ENCODE peak calls at places on chromosomes 12 and 14, in nine cellular contexts. V, Q, C, Y, F, N, M, E and H are unnamed samples.

GRCh38 chr12:93896962-93897361 is 219.8 kb downstream of the CRADD start:
- DNase-seq in V (no peak), Q (no peak), C (no peak), Y (no peak), F (no peak), N (no peak), M (no peak), E (no peak), H (no peak)

GRCh38 chr14:91873476-91874265 is 6.3 kb upstream of the TC2N start:
- DNase-seq in V (peak; percentile 36), Q (no peak), C (no peak), Y (no peak), F (peak; percentile 42), N (no peak), M (no peak), E (no peak), H (no peak)

GRCh38 chr12:54680374-54680773 is 32.2 kb upstream of the DCD start:
- DNase-seq in V (no peak), Q (no peak), C (no peak), Y (peak; percentile 39), F (peak; percentile 23), N (no peak), M (no peak), E (no peak), H (no peak)

GRCh38 chr12:107493135-107493494 is 192.5 kb upstream of the PWP1 start:
- DNase-seq in V (no peak), Q (no peak), C (no peak), Y (no peak), F (no peak), N (no peak), M (no peak), E (no peak), H (no peak)

GRCh38 chr12:31206038-31206670 is 119.8 kb downstream of the SINHCAF start:
- DNase-seq in V (peak; percentile 84), Q (no peak), C (peak; percentile 92), Y (no peak), F (no peak), N (no peak), M (no peak), E (no peak), H (no peak)

GRCh38 chr14:50839048-50839447 is 8.1 kb upstream of the NIN start:
- DNase-seq in V (no peak), Q (no peak), C (no peak), Y (no peak), F (no peak), N (no peak), M (no peak), E (no peak), H (no peak)

GRCh38 chr12:57404966-57405640 is 25.7 kb downstream of the R3HDM2 start:
- DNase-seq in V (no peak), Q (no peak), C (no peak), Y (no peak), F (no peak), N (no peak), M (no peak), E (no peak), H (no peak)

GRCh38 chr12:111570090-111570961 is 28.8 kb downstream of the ATXN2 start:
- DNase-seq in V (peak; percentile 70), Q (no peak), C (peak; percentile 44), Y (no peak), F (no peak), N (no peak), M (no peak), E (no peak), H (peak; percentile 50)

GRCh38 chr12:120739821-120740613 is 14.4 kb downstream of the ACADS start:
- DNase-seq in V (no peak), Q (no peak), C (no peak), Y (no peak), F (no peak), N (no peak), M (no peak), E (no peak), H (no peak)

GRCh38 chr12:120739031-120739762 is 13.6 kb downstream of the ACADS start:
- DNase-seq in V (no peak), Q (no peak), C (no peak), Y (no peak), F (no peak), N (no peak), M (no peak), E (no peak), H (no peak)

GRCh38 chr12:120738252-120739030 is 12.8 kb downstream of the ACADS start:
- DNase-seq in V (no peak), Q (no peak), C (no peak), Y (no peak), F (no peak), N (no peak), M (no peak), E (no peak), H (no peak)

GRCh38 chr12:120736404-120737331 is 11.0 kb downstream of the ACADS start:
- DNase-seq in V (no peak), Q (no peak), C (no peak), Y (no peak), F (no peak), N (no peak), M (no peak), E (no peak), H (no peak)

GRCh38 chr12:120737557-120738251 is 12.1 kb downstream of the ACADS start:
- DNase-seq in V (no peak), Q (no peak), C (no peak), Y (no peak), F (no peak), N (no peak), M (no peak), E (no peak), H (no peak)
- TF ChIP-seq CTCF in V (peak; percentile 34), Q (no peak), C (no peak), Y (no peak), F (no peak), N (no peak), M (no peak), E (no peak), H (peak; percentile 23)

GRCh38 chr12:132786192-132786591 is 24.6 kb upstream of the ANKLE2 start:
- DNase-seq in V (no peak), Q (no peak), C (no peak), Y (no peak), F (no peak), N (no peak), M (no peak), E (no peak), H (no peak)

GRCh38 chr12:132779781-132780353 is 18.2 kb upstream of the ANKLE2 start:
- DNase-seq in V (no peak), Q (no peak), C (no peak), Y (no peak), F (no peak), N (no peak), M (no peak), E (no peak), H (no peak)

GRCh38 chr12:132783917-132784531 is 22.4 kb upstream of the ANKLE2 start:
- DNase-seq in V (no peak), Q (no peak), C (no peak), Y (no peak), F (peak; percentile 29), N (no peak), M (no peak), E (no peak), H (no peak)

GRCh38 chr12:132784580-132784979 is 22.9 kb upstream of the ANKLE2 start:
- DNase-seq in V (no peak), Q (no peak), C (no peak), Y (no peak), F (no peak), N (no peak), M (no peak), E (no peak), H (no peak)

DNA sequence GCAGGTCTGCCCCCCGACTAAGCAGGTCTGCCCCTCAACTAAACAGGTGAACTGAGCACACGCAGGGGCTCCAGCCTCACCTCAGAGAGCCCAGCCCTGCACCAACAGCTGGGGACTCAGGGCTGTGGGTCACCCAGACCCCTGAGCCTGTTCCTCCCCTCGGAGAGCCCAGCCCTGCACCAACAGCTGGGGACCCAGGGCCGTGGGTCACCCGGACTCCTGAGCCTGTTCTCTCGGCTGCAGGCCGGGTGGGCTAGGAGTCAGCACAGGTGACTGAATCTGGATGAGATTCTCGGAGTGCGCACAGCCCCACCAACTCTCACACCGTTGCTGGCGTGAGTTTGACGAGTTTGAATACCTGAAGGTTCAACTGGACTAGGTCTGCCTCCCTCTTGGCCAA is 20.3 kb upstream of the ANKLE2 start:
- DNase-seq in V (no peak), Q (no peak), C (no peak), Y (no peak), F (no peak), N (no peak), M (no peak), E (no peak), H (no peak)
- H3K4me3 ChIP-seq in V (no peak overlapping the region), Q (no peak overlapping the region), C (no peak overlapping the region), Y (no peak overlapping the region), F (no peak overlapping the region), N (no peak overlapping the region), M (no peak overlapping the region), E (no peak overlapping the region), H (no peak overlapping the region)

GRCh38 chr14:21248338-21248737 is 20.9 kb downstream of the HNRNPC start:
- DNase-seq in V (no peak), Q (no peak), C (no peak), Y (no peak), F (no peak), N (no peak), M (no peak), E (no peak), H (no peak)
- H3K36me3 ChIP-seq in V (peaks cover 3% of the 10 kb centered on the region), Q (no peaks in the 10 kb centered on the region), C (peaks cover 21% of the 10 kb centered on the region), Y (peaks cover 35% of the 10 kb centered on the region), F (peaks cover 13% of the 10 kb centered on the region), N (peaks cover 77% of the 10 kb centered on the region), M (peaks cover 42% of the 10 kb centered on the region), E (no peaks in the 10 kb centered on the region), H (peaks cover 9% of the 10 kb centered on the region)

GRCh38 chr12:13210022-13210539 is 13.6 kb downstream of the EMP1 start:
- DNase-seq in V (no peak), Q (no peak), C (no peak), Y (no peak), F (no peak), N (no peak), M (no peak), E (no peak), H (no peak)

GRCh38 chr12:13206560-13206897 is 10.0 kb downstream of the EMP1 start:
- DNase-seq in V (no peak), Q (no peak), C (no peak), Y (no peak), F (no peak), N (no peak), M (no peak), E (no peak), H (no peak)

GRCh38 chr12:13210543-13211190 is 14.1 kb downstream of the EMP1 start:
- DNase-seq in V (no peak), Q (no peak), C (no peak), Y (no peak), F (no peak), N (no peak), M (no peak), E (no peak), H (no peak)

GRCh38 chr12:13209279-13210021 is 12.9 kb downstream of the EMP1 start:
- DNase-seq in V (no peak), Q (no peak), C (no peak), Y (no peak), F (no peak), N (no peak), M (no peak), E (no peak), H (no peak)

GRCh38 chr12:13208533-13209278 is 12.2 kb downstream of the EMP1 start:
- DNase-seq in V (peak; percentile 57), Q (no peak), C (no peak), Y (no peak), F (no peak), N (no peak), M (no peak), E (no peak), H (no peak)
- TF ChIP-seq CTCF in V (peak; percentile 70), Q (no peak), C (peak; percentile 51), Y (peak; percentile 70), F (no peak), N (peak; percentile 45), M (no peak), E (no peak), H (peak; percentile 54)